ENCODE peak calls at places on chromosome 9, in eight cellular contexts. One of them, this sample, is unnamed.

GRCh38 chr9:16150501-16150900 is 597.7 kb downstream of the CCDC171 start:
- DNase-seq in pancreas: peak; percentile 32
- DNase-seq in cardiac muscle cell: peak; percentile 80
- DNase-seq in heart right ventricle: peak; percentile 58
- DNase-seq in neural progenitor cell: no peak
- DNase-seq in OCI-LY7: no peak
- DNase-seq in esophagus muscularis mucosa: no peak
- DNase-seq in H9: no peak
- DNase-seq in this sample: no peak

GRCh38 chr9:133246507-133247390 is 28.3 kb downstream of the ABO start:
- DNase-seq in pancreas: no peak
- DNase-seq in cardiac muscle cell: no peak
- DNase-seq in heart right ventricle: no peak
- DNase-seq in neural progenitor cell: no peak
- DNase-seq in OCI-LY7: no peak
- DNase-seq in esophagus muscularis mucosa: no peak
- DNase-seq in H9: peak; percentile 28
- DNase-seq in this sample: no peak

GRCh38 chr9:129981180-129981907 is 61.6 kb downstream of the FNBP1 start:
- DNase-seq in pancreas: no peak
- DNase-seq in cardiac muscle cell: peak; percentile 78
- DNase-seq in heart right ventricle: peak; percentile 37
- DNase-seq in neural progenitor cell: no peak
- DNase-seq in OCI-LY7: no peak
- DNase-seq in esophagus muscularis mucosa: no peak
- DNase-seq in H9: no peak
- DNase-seq in this sample: no peak

GRCh38 chr9:636931-637591 is 204.4 kb upstream of the DMRT1 start:
- DNase-seq in pancreas: no peak
- DNase-seq in cardiac muscle cell: no peak
- DNase-seq in heart right ventricle: no peak
- DNase-seq in neural progenitor cell: no peak
- DNase-seq in OCI-LY7: no peak
- DNase-seq in esophagus muscularis mucosa: no peak
- DNase-seq in H9: no peak
- DNase-seq in this sample: no peak

GRCh38 chr9:106677374-106677773 is 185.6 kb upstream of the ZNF462 start:
- DNase-seq in pancreas: no peak
- DNase-seq in cardiac muscle cell: no peak
- DNase-seq in heart right ventricle: no peak
- DNase-seq in neural progenitor cell: no peak
- DNase-seq in OCI-LY7: no peak
- DNase-seq in esophagus muscularis mucosa: no peak
- DNase-seq in H9: no peak
- DNase-seq in this sample: no peak

GRCh38 chr9:86239053-86239770 is 20.2 kb downstream of the C9orf153 start:
- DNase-seq in pancreas: no peak
- DNase-seq in cardiac muscle cell: peak; percentile 8
- DNase-seq in heart right ventricle: no peak
- DNase-seq in neural progenitor cell: no peak
- DNase-seq in OCI-LY7: no peak
- DNase-seq in esophagus muscularis mucosa: peak; percentile 64
- DNase-seq in H9: no peak
- DNase-seq in this sample: no peak

GRCh38 chr9:110040788-110041187 is 167.2 kb downstream of the C9orf152 start:
- DNase-seq in pancreas: no peak
- DNase-seq in cardiac muscle cell: peak; percentile 85
- DNase-seq in heart right ventricle: no peak
- DNase-seq in neural progenitor cell: no peak
- DNase-seq in OCI-LY7: no peak
- DNase-seq in esophagus muscularis mucosa: no peak
- DNase-seq in H9: no peak
- DNase-seq in this sample: peak; percentile 62

GRCh38 chr9:135070964-135071735 is 16.3 kb upstream of the OLFM1 start:
- DNase-seq in pancreas: no peak
- DNase-seq in cardiac muscle cell: no peak
- DNase-seq in heart right ventricle: no peak
- DNase-seq in neural progenitor cell: no peak
- DNase-seq in OCI-LY7: no peak
- DNase-seq in esophagus muscularis mucosa: no peak
- DNase-seq in H9: peak; percentile 5
- DNase-seq in this sample: no peak

GRCh38 chr9:96618209-96619108 is 1.2 kb downstream of the CDC14B start:
- DNase-seq in pancreas: peak; percentile 55
- DNase-seq in cardiac muscle cell: peak; percentile 58
- DNase-seq in heart right ventricle: peak; percentile 40
- DNase-seq in neural progenitor cell: peak; percentile 47
- DNase-seq in OCI-LY7: no peak
- DNase-seq in esophagus muscularis mucosa: peak; percentile 91
- DNase-seq in H9: peak; percentile 34
- DNase-seq in this sample: peak; percentile 67

GRCh38 chr9:24487946-24488345 is 57.8 kb downstream of the IZUMO3 start:
- DNase-seq in pancreas: no peak
- DNase-seq in cardiac muscle cell: no peak
- DNase-seq in heart right ventricle: no peak
- DNase-seq in neural progenitor cell: no peak
- DNase-seq in OCI-LY7: no peak
- DNase-seq in esophagus muscularis mucosa: no peak
- DNase-seq in H9: no peak
- DNase-seq in this sample: no peak

GRCh38 chr9:24487250-24487861 is 58.3 kb downstream of the IZUMO3 start:
- DNase-seq in pancreas: no peak
- DNase-seq in cardiac muscle cell: no peak
- DNase-seq in heart right ventricle: no peak
- DNase-seq in neural progenitor cell: no peak
- DNase-seq in OCI-LY7: no peak
- DNase-seq in esophagus muscularis mucosa: no peak
- DNase-seq in H9: no peak
- DNase-seq in this sample: no peak
- H3K9me3 ChIP-seq in pancreas: no peaks in the 10 kb centered on the region
- H3K9me3 ChIP-seq in cardiac muscle cell: no peaks in the 10 kb centered on the region
- H3K9me3 ChIP-seq in heart right ventricle: no peaks in the 10 kb centered on the region
- H3K9me3 ChIP-seq in neural progenitor cell: no peaks in the 10 kb centered on the region
- H3K9me3 ChIP-seq in OCI-LY7: no peaks in the 10 kb centered on the region
- H3K9me3 ChIP-seq in esophagus muscularis mucosa: no peaks in the 10 kb centered on the region
- H3K9me3 ChIP-seq in H9: no peaks in the 10 kb centered on the region
- H3K9me3 ChIP-seq in this sample: no peaks in the 10 kb centered on the region

GRCh38 chr9:127020526-127021078 is 101.8 kb downstream of the ANGPTL2 start:
- DNase-seq in pancreas: no peak
- DNase-seq in cardiac muscle cell: no peak
- DNase-seq in heart right ventricle: no peak
- DNase-seq in neural progenitor cell: no peak
- DNase-seq in OCI-LY7: no peak
- DNase-seq in esophagus muscularis mucosa: no peak
- DNase-seq in H9: no peak
- DNase-seq in this sample: no peak
- H3K27ac ChIP-seq in pancreas: no peak overlapping the region
- H3K27ac ChIP-seq in cardiac muscle cell: no peak overlapping the region
- H3K27ac ChIP-seq in heart right ventricle: peak overlapping the region; percentile 77
- H3K27ac ChIP-seq in neural progenitor cell: no peak overlapping the region
- H3K27ac ChIP-seq in OCI-LY7: no peak overlapping the region
- H3K27ac ChIP-seq in esophagus muscularis mucosa: peak overlapping the region; percentile 75
- H3K27ac ChIP-seq in H9: no peak overlapping the region
- H3K27ac ChIP-seq in this sample: no peak overlapping the region

DNA sequence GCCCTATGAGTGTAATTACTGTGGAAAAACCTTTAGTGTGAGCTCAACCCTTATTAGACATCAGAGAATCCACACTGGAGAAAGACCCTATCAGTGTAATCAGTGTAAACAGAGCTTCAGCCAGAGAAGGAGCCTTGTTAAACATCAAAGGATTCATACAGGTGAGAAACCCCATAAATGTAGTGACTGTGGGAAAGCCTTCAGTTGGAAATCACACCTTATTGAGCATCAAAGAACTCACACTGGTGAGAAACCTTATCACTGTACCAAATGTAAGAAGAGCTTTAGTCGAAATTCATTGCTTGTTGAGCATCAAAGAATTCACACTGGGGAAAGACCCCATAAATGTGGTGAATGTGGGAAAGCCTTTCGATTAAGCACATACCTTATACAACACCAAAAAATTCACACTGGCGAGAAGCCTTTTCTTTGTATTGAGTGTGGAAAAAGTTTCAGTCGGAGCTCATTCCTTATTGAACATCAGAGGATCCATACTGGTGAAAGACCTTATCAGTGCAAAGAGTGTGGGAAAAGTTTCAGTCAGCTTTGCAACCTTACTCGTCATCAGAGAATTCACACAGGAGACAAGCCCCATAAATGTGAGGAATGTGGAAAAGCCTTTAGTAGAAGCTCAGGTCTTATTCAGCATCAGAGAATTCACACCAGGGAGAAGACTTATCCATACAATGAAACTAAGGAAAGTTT is 9.9 kb downstream of the ZNF189 start:
- DNase-seq in pancreas: no peak
- DNase-seq in cardiac muscle cell: no peak
- DNase-seq in heart right ventricle: no peak
- DNase-seq in neural progenitor cell: no peak
- DNase-seq in OCI-LY7: no peak
- DNase-seq in esophagus muscularis mucosa: no peak
- DNase-seq in H9: no peak
- DNase-seq in this sample: no peak
- H3K9me3 ChIP-seq in pancreas: no peaks in the 10 kb centered on the region
- H3K9me3 ChIP-seq in cardiac muscle cell: peaks cover 13% of the 10 kb centered on the region
- H3K9me3 ChIP-seq in heart right ventricle: peaks cover 100% of the 10 kb centered on the region
- H3K9me3 ChIP-seq in neural progenitor cell: peaks cover 53% of the 10 kb centered on the region
- H3K9me3 ChIP-seq in OCI-LY7: peaks cover 14% of the 10 kb centered on the region
- H3K9me3 ChIP-seq in esophagus muscularis mucosa: peaks cover 100% of the 10 kb centered on the region
- H3K9me3 ChIP-seq in H9: peaks cover 44% of the 10 kb centered on the region
- H3K9me3 ChIP-seq in this sample: peaks cover 32% of the 10 kb centered on the region

GRCh38 chr9:98070704-98071103 is 14.2 kb downstream of the NANS start:
- DNase-seq in pancreas: no peak
- DNase-seq in cardiac muscle cell: no peak
- DNase-seq in heart right ventricle: no peak
- DNase-seq in neural progenitor cell: no peak
- DNase-seq in OCI-LY7: no peak
- DNase-seq in esophagus muscularis mucosa: no peak
- DNase-seq in H9: no peak
- DNase-seq in this sample: no peak

GRCh38 chr9:98075332-98075805 is 18.8 kb downstream of the NANS start:
- DNase-seq in pancreas: no peak
- DNase-seq in cardiac muscle cell: peak; percentile 78
- DNase-seq in heart right ventricle: no peak
- DNase-seq in neural progenitor cell: no peak
- DNase-seq in OCI-LY7: no peak
- DNase-seq in esophagus muscularis mucosa: no peak
- DNase-seq in H9: no peak
- DNase-seq in this sample: peak; percentile 4

GRCh38 chr9:98067184-98067583 is 10.7 kb downstream of the NANS start:
- DNase-seq in pancreas: no peak
- DNase-seq in cardiac muscle cell: no peak
- DNase-seq in heart right ventricle: no peak
- DNase-seq in neural progenitor cell: no peak
- DNase-seq in OCI-LY7: no peak
- DNase-seq in esophagus muscularis mucosa: no peak
- DNase-seq in H9: no peak
- DNase-seq in this sample: no peak

GRCh38 chr9:98074119-98074990 is 17.8 kb downstream of the NANS start:
- DNase-seq in pancreas: peak; percentile 56
- DNase-seq in cardiac muscle cell: peak; percentile 71
- DNase-seq in heart right ventricle: peak; percentile 59
- DNase-seq in neural progenitor cell: peak; percentile 70
- DNase-seq in OCI-LY7: peak; percentile 63
- DNase-seq in esophagus muscularis mucosa: no peak
- DNase-seq in H9: peak; percentile 75
- DNase-seq in this sample: no peak

GRCh38 chr9:98071737-98072136 is 15.2 kb downstream of the NANS start:
- DNase-seq in pancreas: no peak
- DNase-seq in cardiac muscle cell: no peak
- DNase-seq in heart right ventricle: no peak
- DNase-seq in neural progenitor cell: no peak
- DNase-seq in OCI-LY7: no peak
- DNase-seq in esophagus muscularis mucosa: no peak
- DNase-seq in H9: no peak
- DNase-seq in this sample: no peak
- H3K27ac ChIP-seq in pancreas: no peak overlapping the region
- H3K27ac ChIP-seq in cardiac muscle cell: no peak overlapping the region
- H3K27ac ChIP-seq in heart right ventricle: no peak overlapping the region
- H3K27ac ChIP-seq in neural progenitor cell: no peak overlapping the region
- H3K27ac ChIP-seq in OCI-LY7: no peak overlapping the region
- H3K27ac ChIP-seq in esophagus muscularis mucosa: no peak overlapping the region
- H3K27ac ChIP-seq in H9: no peak overlapping the region
- H3K27ac ChIP-seq in this sample: no peak overlapping the region

DNA sequence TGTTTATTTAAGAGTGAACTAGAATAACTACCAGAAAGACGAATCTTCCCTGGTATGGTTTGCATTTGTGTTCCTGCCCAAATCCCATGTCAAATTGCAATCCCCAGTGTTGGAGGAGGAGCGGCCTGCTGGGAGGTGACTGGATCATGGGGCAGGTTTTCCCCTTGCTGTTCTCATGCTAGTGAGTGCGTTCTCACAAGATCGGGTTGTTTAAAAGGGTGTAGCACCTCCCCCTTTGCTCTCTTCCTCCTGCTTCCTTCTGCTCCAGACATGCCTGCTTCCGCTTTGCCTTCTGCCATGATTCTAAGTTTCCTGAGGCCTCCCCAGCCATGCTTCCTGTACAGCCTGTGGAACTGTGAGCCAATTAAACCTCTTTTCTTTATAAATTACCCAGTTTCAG is 210.3 kb upstream of the TBC1D2 start:
- DNase-seq in pancreas: no peak
- DNase-seq in cardiac muscle cell: no peak
- DNase-seq in heart right ventricle: no peak
- DNase-seq in neural progenitor cell: no peak
- DNase-seq in OCI-LY7: no peak
- DNase-seq in esophagus muscularis mucosa: no peak
- DNase-seq in H9: no peak
- DNase-seq in this sample: no peak
- H3K9me3 ChIP-seq in pancreas: no peaks in the 10 kb centered on the region
- H3K9me3 ChIP-seq in cardiac muscle cell: no peaks in the 10 kb centered on the region
- H3K9me3 ChIP-seq in heart right ventricle: peaks cover 23% of the 10 kb centered on the region
- H3K9me3 ChIP-seq in neural progenitor cell: peaks cover 14% of the 10 kb centered on the region
- H3K9me3 ChIP-seq in OCI-LY7: peaks cover 10% of the 10 kb centered on the region
- H3K9me3 ChIP-seq in esophagus muscularis mucosa: peaks cover 23% of the 10 kb centered on the region
- H3K9me3 ChIP-seq in H9: no peaks in the 10 kb centered on the region
- H3K9me3 ChIP-seq in this sample: peaks cover 5% of the 10 kb centered on the region

GRCh38 chr9:136937186-136938001 is 7.1 kb downstream of the FBXW5 start:
- DNase-seq in pancreas: no peak
- DNase-seq in cardiac muscle cell: no peak
- DNase-seq in heart right ventricle: no peak
- DNase-seq in neural progenitor cell: no peak
- DNase-seq in OCI-LY7: no peak
- DNase-seq in esophagus muscularis mucosa: no peak
- DNase-seq in H9: no peak
- DNase-seq in this sample: no peak
- H3K27ac ChIP-seq in pancreas: no peak overlapping the region
- H3K27ac ChIP-seq in cardiac muscle cell: no peak overlapping the region
- H3K27ac ChIP-seq in heart right ventricle: no peak overlapping the region
- H3K27ac ChIP-seq in neural progenitor cell: no peak overlapping the region
- H3K27ac ChIP-seq in OCI-LY7: no peak overlapping the region
- H3K27ac ChIP-seq in esophagus muscularis mucosa: no peak overlapping the region
- H3K27ac ChIP-seq in H9: no peak overlapping the region
- H3K27ac ChIP-seq in this sample: no peak overlapping the region

GRCh38 chr9:17246770-17247169 is 111.9 kb downstream of the CNTLN start:
- DNase-seq in pancreas: no peak
- DNase-seq in cardiac muscle cell: no peak
- DNase-seq in heart right ventricle: no peak
- DNase-seq in neural progenitor cell: no peak
- DNase-seq in OCI-LY7: no peak
- DNase-seq in esophagus muscularis mucosa: no peak
- DNase-seq in H9: no peak
- DNase-seq in this sample: no peak

DNA sequence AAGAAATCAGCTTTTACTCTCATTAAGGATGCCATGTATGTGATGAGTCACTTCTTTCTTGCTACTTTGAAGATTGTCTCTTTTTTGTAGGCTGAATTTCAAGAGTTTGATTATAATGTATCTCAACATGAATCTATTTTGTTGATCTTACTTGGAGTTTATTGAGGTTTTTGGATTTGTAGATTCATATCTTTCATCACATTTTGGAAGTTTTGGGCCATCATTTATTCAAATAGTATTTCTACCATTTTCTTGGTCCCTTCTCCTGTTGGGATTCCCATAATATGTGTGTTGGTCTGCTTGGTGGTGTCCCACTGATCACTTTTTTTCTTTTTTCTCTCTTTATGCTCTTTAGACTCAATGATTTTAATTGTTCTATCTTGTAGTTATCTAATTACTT is 116.3 kb downstream of the CNTLN start:
- DNase-seq in pancreas: no peak
- DNase-seq in cardiac muscle cell: no peak
- DNase-seq in heart right ventricle: no peak
- DNase-seq in neural progenitor cell: no peak
- DNase-seq in OCI-LY7: no peak
- DNase-seq in esophagus muscularis mucosa: no peak
- DNase-seq in H9: no peak
- DNase-seq in this sample: no peak
- H3K9me3 ChIP-seq in pancreas: peaks cover 3% of the 10 kb centered on the region
- H3K9me3 ChIP-seq in cardiac muscle cell: no peaks in the 10 kb centered on the region
- H3K9me3 ChIP-seq in heart right ventricle: peaks cover 77% of the 10 kb centered on the region
- H3K9me3 ChIP-seq in neural progenitor cell: peaks cover 8% of the 10 kb centered on the region
- H3K9me3 ChIP-seq in OCI-LY7: peaks cover 4% of the 10 kb centered on the region
- H3K9me3 ChIP-seq in esophagus muscularis mucosa: peaks cover 57% of the 10 kb centered on the region
- H3K9me3 ChIP-seq in H9: peaks cover 6% of the 10 kb centered on the region
- H3K9me3 ChIP-seq in this sample: no peaks in the 10 kb centered on the region

This sample was measured in SJSA1.